ENCODE peak calls at places on chromosome 4, in five cellular contexts. Y is T-helper 2 cell, H is GM12891, W is LNCaP clone FGC, L is neural progenitor cell. P is an unnamed sample.
A peak's percentile ranks its signal among the peaks of the same experiment; 100 is the strongest.

GRCh38 chr4:66376921-66377320 is 706.6 kb upstream of the EPHA5 start:
- DNase-seq in Y (no peak), H (no peak), W (no peak), L (no peak), P (no peak)

GRCh38 chr4:41160856-41161255 is 53.5 kb downstream of the APBB2 start:
- DNase-seq in Y (no peak), H (no peak), W (no peak), L (no peak), P (no peak)

GRCh38 chr4:8198206-8198905 is 734 bp upstream of the SH3TC1 start:
- DNase-seq in Y (no peak), H (no peak), W (no peak), L (no peak), P (no peak)

GRCh38 chr4:6308890-6309643 is 39.4 kb downstream of the WFS1 start:
- DNase-seq in Y (no peak), H (no peak), W (no peak), L (peak; percentile 83), P (no peak)

GRCh38 chr4:89660851-89661250 is 176.1 kb downstream of the SNCA start:
- DNase-seq in Y (no peak), H (no peak), W (no peak), L (no peak), P (no peak)

GRCh38 chr4:87410157-87410556 is 12.2 kb upstream of the NUDT9 start:
- DNase-seq in Y (no peak), H (no peak), W (peak; percentile 75), L (no peak), P (no peak)

GRCh38 chr4:73885570-73886230 is 16.5 kb downstream of the CXCL1 start:
- DNase-seq in Y (no peak), H (no peak), W (no peak), L (no peak), P (no peak)

GRCh38 chr4:184382189-184382846 is 92.0 kb downstream of the IRF2 start:
- DNase-seq in Y (no peak), H (no peak), W (no peak), L (no peak), P (no peak)

GRCh38 chr4:108794136-108794535 is 31.3 kb upstream of the ETNPPL start:
- DNase-seq in Y (no peak), H (no peak), W (no peak), L (no peak), P (peak; percentile 28)

GRCh38 chr4:128384091-128384520 is 96.5 kb upstream of the PGRMC2 start:
- DNase-seq in Y (no peak), H (no peak), W (no peak), L (no peak), P (no peak)

GRCh38 chr4:152083348-152083747 is 322.5 kb upstream of the GATB start:
- DNase-seq in Y (no peak), H (no peak), W (no peak), L (no peak), P (no peak)

GRCh38 chr4:89296399-89296798 is 11.2 kb downstream of the GPRIN3 start:
- DNase-seq in Y (no peak), H (no peak), W (no peak), L (no peak), P (no peak)

GRCh38 chr4:56512166-56512565 is 6.6 kb downstream of the ARL9 start:
- DNase-seq in Y (no peak), H (no peak), W (no peak), L (no peak), P (no peak)

GRCh38 chr4:8547108-8547911 is 32.9 kb upstream of the GPR78 start:
- DNase-seq in Y (no peak), H (no peak), W (no peak), L (peak; percentile 56), P (no peak)

GRCh38 chr4:82650868-82651267 is 89.1 kb upstream of the TMEM150C start:
- DNase-seq in Y (no peak), H (no peak), W (no peak), L (no peak), P (no peak)

GRCh38 chr4:156111706-156112105 is 158.0 kb upstream of the CTSO start:
- DNase-seq in Y (no peak), H (no peak), W (no peak), L (no peak), P (no peak)

GRCh38 chr4:88659890-88660208 is 37.8 kb downstream of the NAP1L5 start:
- DNase-seq in Y (no peak), H (no peak), W (no peak), L (no peak), P (no peak)

GRCh38 chr4:183287677-183288076 is 32.4 kb downstream of the CLDN22 start:
- DNase-seq in Y (no peak), H (no peak), W (no peak), L (no peak), P (no peak)

GRCh38 chr4:86999244-86999643 is 64.4 kb downstream of the AFF1 start:
- DNase-seq in Y (no peak), H (no peak), W (no peak), L (no peak), P (no peak)

GRCh38 chr4:136183513-136183912 is 1348.8 kb downstream of the PCDH18 start:
- DNase-seq in Y (no peak), H (no peak), W (no peak), L (no peak), P (no peak)

GRCh38 chr4:186297013-186297645 is 31.1 kb downstream of the F11 start:
- DNase-seq in Y (no peak), H (no peak), W (peak; percentile 49), L (peak; percentile 56), P (peak; percentile 49)

GRCh38 chr4:1496116-1496642 is 89.9 kb upstream of the NKX1-1 start:
- DNase-seq in Y (no peak), H (no peak), W (no peak), L (no peak), P (no peak)

GRCh38 chr4:113978561-113979156 is 788 bp downstream of the ARSJ start:
- DNase-seq in Y (no peak), H (no peak), W (no peak), L (peak; percentile 15), P (no peak)

GRCh38 chr4:88880501-88881226 is 176.3 kb downstream of the FAM13A start:
- DNase-seq in Y (no peak), H (no peak), W (peak; percentile 63), L (no peak), P (no peak)

GRCh38 chr4:6689506-6689960 is 4.1 kb upstream of the S100P start:
- DNase-seq in Y (no peak), H (no peak), W (no peak), L (no peak), P (no peak)